ENCODE peak calls at places on chromosomes 7 and 10, in four cellular contexts. N is SK-N-SH, S is K562, Z is WTC11. D is an unnamed sample.

GRCh38 chr7:33916357-33917081 is 11.2 kb downstream of the BMPER start:
- DNase-seq in S (no peak), N (no peak), Z (no peak), D (no peak)

GRCh38 chr10:71323407-71323806 is 4.3 kb downstream of the SLC29A3 start:
- DNase-seq in S (peak), Z (no peak), N (peak), D (no peak)

GRCh38 chr10:49612513-49613159 is 1.2 kb upstream of the CHAT start:
- DNase-seq in Z (peak), N (no peak), S (peak), D (peak)

GRCh38 chr7:30184804-30185487 is 50.2 kb downstream of the MTURN start:
- DNase-seq in N (no peak), S (no peak), Z (no peak), D (no peak)

GRCh38 chr10:88194041-88194887 is 330.8 kb downstream of the PTEN start:
- DNase-seq in Z (no peak), S (no peak), N (no peak), D (no peak)

GRCh38 chr7:101990811-101991418 is 173.5 kb downstream of the CUX1 start:
- DNase-seq in N (no peak), S (no peak), Z (no peak), D (no peak)

GRCh38 chr10:84706431-84706830 is 378.0 kb downstream of the CCSER2 start:
- DNase-seq in N (no peak), Z (no peak), S (no peak), D (no peak)

GRCh38 chr10:124387078-124387874 is 31.4 kb downstream of the OAT start:
- DNase-seq in N (peak), S (no peak), Z (no peak), D (no peak)

GRCh38 chr7:127514499-127514898 is 70.9 kb downstream of the GCC1 start:
- DNase-seq in Z (no peak), S (no peak), N (peak), D (no peak)

GRCh38 chr10:96664563-96664962 is 55.8 kb downstream of the PIK3AP1 start:
- DNase-seq in Z (no peak), S (no peak), N (no peak), D (no peak)

GRCh38 chr10:78015546-78015945 is 13.8 kb downstream of the POLR3A start:
- DNase-seq in Z (no peak), N (no peak), S (no peak), D (no peak)

GRCh38 chr10:4016214-4016740 is 231.3 kb upstream of the KLF6 start:
- DNase-seq in S (no peak), Z (no peak), N (no peak), D (no peak)

GRCh38 chr7:83677180-83677866 is 28.4 kb upstream of the SEMA3E start:
- DNase-seq in Z (no peak), S (no peak), N (peak), D (no peak)

GRCh38 chr10:71571460-71572175 is 148.0 kb downstream of the C10orf105 start:
- DNase-seq in N (no peak), Z (no peak), S (no peak), D (no peak)

GRCh38 chr10:21413680-21414079 is 111.8 kb downstream of the SKIDA1 start:
- DNase-seq in Z (no peak), N (no peak), S (no peak), D (no peak)

GRCh38 chr10:96588601-96589419 is 2.0 kb upstream of the TM9SF3 start:
- DNase-seq in N (no peak), Z (no peak), S (no peak), D (no peak)

GRCh38 chr10:92627845-92628480 is 35.0 kb downstream of the KIF11 start:
- DNase-seq in N (peak), Z (no peak), S (no peak), D (no peak)
- TF ChIP-seq TEAD4 in N (no peak), Z (no peak), S (no peak), D (no peak)

GRCh38 chr7:116787881-116788280 is 74.5 kb upstream of the CAPZA2 start:
- DNase-seq in Z (no peak), S (no peak), N (no peak), D (no peak)

GRCh38 chr7:116786791-116787443 is 75.5 kb upstream of the CAPZA2 start:
- DNase-seq in N (no peak), Z (no peak), S (no peak), D (no peak)

GRCh38 chr7:116783666-116784318 is 78.6 kb upstream of the CAPZA2 start:
- DNase-seq in N (no peak), Z (no peak), S (no peak), D (no peak)

GRCh38 chr7:116784647-116785046 is 77.7 kb upstream of the CAPZA2 start:
- DNase-seq in S (no peak), N (no peak), Z (no peak), D (no peak)

DNA sequence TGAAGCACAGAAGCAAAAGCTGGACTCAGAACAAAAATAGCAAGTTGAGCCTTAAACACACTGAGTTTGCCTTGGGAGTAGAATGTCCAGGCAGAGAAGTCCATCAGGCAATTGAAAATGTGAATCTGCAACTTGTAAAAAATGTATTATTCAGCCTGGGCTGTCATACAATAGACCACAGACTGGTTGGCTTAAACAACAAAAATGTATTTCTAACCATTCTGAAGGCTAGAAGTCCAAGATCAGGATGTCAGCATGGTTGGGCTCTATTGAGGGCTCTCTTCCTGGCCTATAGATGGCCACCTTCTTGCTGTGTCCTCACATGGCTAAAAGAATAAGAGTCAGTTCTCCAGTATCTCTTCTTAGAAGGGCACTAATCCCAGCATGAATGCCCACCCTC is 76.5 kb upstream of the CAPZA2 start:
- DNase-seq in N (no peak), S (no peak), Z (no peak), D (no peak)
- TF ChIP-seq TEAD4 in N (no peak), S (no peak), Z (no peak), D (no peak)

DNA sequence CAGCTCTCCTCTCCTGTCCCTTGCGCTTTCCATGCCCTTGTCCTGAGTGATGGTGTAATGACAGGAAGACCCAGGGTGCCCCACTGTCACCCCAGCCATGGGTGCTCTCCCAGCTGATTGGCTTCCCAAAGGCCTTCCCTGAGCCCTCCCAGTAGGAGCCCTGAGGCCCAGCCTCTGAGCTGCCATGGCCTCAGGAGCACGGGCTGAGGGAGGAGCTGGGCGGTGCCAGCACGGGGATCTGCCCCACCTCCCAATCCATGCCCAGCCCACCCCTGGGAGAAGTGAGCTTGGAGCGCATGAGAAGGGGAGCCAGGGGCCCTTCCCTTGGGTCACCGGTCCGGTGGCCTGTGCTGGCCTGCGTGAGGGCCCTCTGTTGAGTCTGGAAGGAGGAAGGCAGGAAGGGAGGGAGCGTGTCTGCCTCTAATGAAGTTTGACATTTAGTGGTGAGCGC is 28.4 kb downstream of the GBX1 start:
- DNase-seq in S (no peak), Z (no peak), N (peak), D (no peak)
- TF ChIP-seq TEAD4 in S (no peak), Z (no peak), N (no peak), D (no peak)

GRCh38 chr10:103958996-103959395 is 7.9 kb upstream of the SLK start:
- DNase-seq in N (no peak), Z (no peak), S (no peak), D (no peak)
- TF ChIP-seq TEAD4 in N (no peak), Z (no peak), S (no peak), D (no peak)

DNA sequence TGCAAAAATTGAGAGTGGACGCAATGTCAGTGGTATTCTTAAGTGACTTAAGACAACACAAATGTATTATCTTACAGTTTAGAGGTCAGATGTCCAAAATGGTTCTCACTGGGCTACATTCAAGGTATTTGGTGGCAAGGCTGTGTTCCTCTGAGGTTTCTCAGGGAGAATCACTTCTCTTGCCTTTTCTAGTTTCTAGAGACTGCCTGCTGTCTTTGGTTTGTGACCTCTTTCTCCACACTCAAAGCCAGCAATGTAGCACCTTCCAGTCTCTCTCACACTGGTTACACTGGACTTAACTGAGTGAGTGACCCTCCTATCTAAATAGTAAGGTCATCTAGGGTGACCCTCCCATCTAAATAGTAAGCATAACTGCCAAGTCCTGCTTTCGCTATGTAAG is 613.2 kb upstream of the COBL start:
- DNase-seq in N (no peak), Z (no peak), S (no peak), D (no peak)
- TF ChIP-seq TEAD4 in N (no peak), Z (no peak), S (no peak), D (no peak)

DNA sequence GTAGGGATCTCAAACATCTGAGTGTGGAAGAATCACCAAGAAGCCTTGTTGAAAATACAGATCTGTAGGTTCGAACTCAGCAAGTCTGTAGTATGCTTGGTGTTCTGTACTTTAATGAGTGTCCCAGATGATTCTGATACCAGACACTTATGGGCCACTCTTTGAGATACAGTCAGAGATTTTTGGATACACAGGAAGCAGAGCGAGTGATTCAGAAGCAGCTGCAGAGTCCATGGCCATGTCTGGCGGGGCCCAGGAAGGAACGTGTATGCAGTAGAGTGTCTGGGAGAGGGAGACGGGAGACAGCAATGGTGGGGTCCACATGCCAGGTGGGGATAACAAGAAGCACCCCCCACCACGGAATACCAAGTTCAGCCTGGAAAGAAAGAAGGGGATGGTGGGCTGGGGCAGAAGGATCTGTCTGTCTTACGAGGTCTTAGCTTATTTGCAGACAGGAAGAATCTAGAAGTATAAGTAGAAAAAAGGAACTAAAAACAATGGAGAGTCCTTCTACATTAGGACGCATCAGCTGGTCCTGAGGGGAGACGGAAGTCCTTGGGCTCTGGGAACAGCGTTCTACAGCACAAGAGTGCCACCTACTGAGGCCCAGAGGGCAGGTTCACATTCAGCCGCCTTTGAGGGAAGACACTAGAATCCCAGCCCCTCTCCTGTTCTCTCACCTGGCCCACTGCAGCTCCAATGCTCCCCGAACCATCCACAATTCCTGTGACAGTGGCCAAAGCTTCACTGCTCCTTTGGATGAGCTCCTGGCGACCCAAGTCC is 55.4 kb downstream of the SLC37A3 start:
- DNase-seq in S (peak), N (peak), Z (peak), D (no peak)
- TF ChIP-seq TEAD4 in S (no peak), N (no peak), Z (no peak), D (no peak)

DNA sequence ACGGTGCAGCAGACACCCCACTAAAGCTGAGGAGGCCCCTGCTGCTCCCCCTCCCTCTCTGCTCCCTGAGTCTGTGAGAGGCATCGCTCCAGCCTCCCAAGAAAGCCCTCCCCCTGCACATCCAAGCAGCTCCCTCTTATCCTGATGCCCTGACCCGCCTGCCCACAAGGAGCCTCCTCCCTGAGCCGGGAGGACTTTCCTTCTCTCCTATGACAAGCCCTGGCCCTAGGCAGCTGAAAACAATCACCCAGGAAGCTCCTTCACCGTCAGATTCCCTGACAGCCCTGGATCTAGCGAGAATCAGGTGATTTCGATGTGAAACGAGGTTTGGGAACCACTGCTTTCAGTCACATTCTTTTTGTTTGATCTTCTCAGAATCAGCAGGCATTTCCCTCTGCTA is 253.4 kb upstream of the C7orf33 start:
- DNase-seq in S (no peak), N (no peak), Z (no peak), D (no peak)
- TF ChIP-seq TEAD4 in S (no peak), N (no peak), Z (no peak), D (no peak)

GRCh38 chr10:123316776-123317175 is 162.6 kb downstream of the BUB3 start:
- DNase-seq in N (no peak), S (no peak), Z (no peak), D (peak)

GRCh38 chr10:123323884-123324283 is 169.7 kb downstream of the BUB3 start:
- DNase-seq in Z (no peak), N (no peak), S (no peak), D (peak)

DNA sequence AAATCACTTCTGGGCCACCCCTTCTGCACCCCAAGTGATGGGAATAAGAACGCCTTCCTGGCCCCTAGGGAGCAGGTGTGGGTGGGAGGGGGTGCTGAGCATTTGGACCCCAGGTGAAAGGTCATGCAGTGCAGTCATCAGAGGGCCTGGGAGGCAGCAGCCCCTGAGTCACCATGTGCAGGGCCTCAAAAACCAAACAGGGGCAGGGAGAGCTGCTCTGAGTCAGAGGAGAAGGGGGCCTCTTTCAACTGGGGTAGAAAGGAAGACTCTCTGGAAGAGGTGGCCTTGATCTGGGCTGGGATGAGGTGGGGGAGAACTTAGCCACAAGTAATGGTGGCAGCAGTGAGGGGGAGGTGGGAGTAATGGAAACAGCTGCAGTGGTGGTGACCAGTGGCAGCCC is 164.3 kb downstream of the BUB3 start:
- DNase-seq in S (no peak), N (no peak), Z (no peak), D (no peak)
- TF ChIP-seq TEAD4 in S (no peak), N (no peak), Z (no peak), D (no peak)

GRCh38 chr10:95360122-95360715 is 69.4 kb upstream of the PDLIM1 start:
- DNase-seq in S (peak), N (no peak), Z (no peak), D (no peak)

GRCh38 chr10:95356190-95356955 is 65.6 kb upstream of the PDLIM1 start:
- DNase-seq in S (no peak), N (no peak), Z (no peak), D (no peak)

GRCh38 chr10:95363303-95363912 is 72.6 kb upstream of the PDLIM1 start:
- DNase-seq in S (peak), N (peak), Z (no peak), D (no peak)

GRCh38 chr10:95355241-95355779 is 64.5 kb upstream of the PDLIM1 start:
- DNase-seq in Z (no peak), S (no peak), N (no peak), D (no peak)

GRCh38 chr10:95359466-95359865 is 68.7 kb upstream of the PDLIM1 start:
- DNase-seq in N (no peak), S (no peak), Z (no peak), D (no peak)
- TF ChIP-seq TEAD4 in N (no peak), S (no peak), Z (no peak), D (no peak)